ENCODE peak calls at places on chromosomes 12 and 14, in five cellular contexts. J, S, C, F and T are unnamed samples.

GRCh38 chr12:28568083-28568482 is 377.8 kb downstream of the CCDC91 start:
- DNase-seq in J (no peak), S (peak), C (no peak), F (peak), T (no peak)

GRCh38 chr12:119175115-119175514 is 3.6 kb upstream of the HSPB8 start:
- DNase-seq in J (no peak), S (no peak), C (no peak), F (no peak), T (no peak)

GRCh38 chr12:16165506-16165905 is 112.0 kb downstream of the SLC15A5 start:
- DNase-seq in J (no peak), S (peak), C (no peak), F (peak), T (no peak)

GRCh38 chr14:101909371-101910096 is 54.8 kb upstream of the DYNC1H1 start:
- DNase-seq in J (no peak), S (no peak), C (no peak), F (no peak), T (no peak)

GRCh38 chr12:6850796-6851152 is 312 bp downstream of the CDCA3 start:
- DNase-seq in J (no peak), S (no peak), C (no peak), F (no peak), T (peak)

GRCh38 chr12:56271031-56271430 is 4.3 kb downstream of the COQ10A start:
- DNase-seq in J (no peak), S (no peak), C (no peak), F (no peak), T (no peak)

GRCh38 chr12:124625867-124626675 is 58.7 kb upstream of the NCOR2 start:
- DNase-seq in J (peak), S (peak), C (no peak), F (peak), T (peak)

GRCh38 chr14:30322819-30323218 is 236.1 kb upstream of the G2E3 start:
- DNase-seq in J (no peak), S (no peak), C (no peak), F (no peak), T (no peak)

GRCh38 chr12:25364529-25365339 is 114.0 kb upstream of the KRAS start:
- DNase-seq in J (no peak), S (no peak), C (no peak), F (no peak), T (no peak)

GRCh38 chr12:57521475-57522018 is 1.1 kb upstream of the MBD6 start:
- DNase-seq in J (no peak), S (peak), C (no peak), F (peak), T (peak)

GRCh38 chr12:57523706-57524614 is 1.3 kb downstream of the MBD6 start:
- DNase-seq in J (no peak), S (no peak), C (no peak), F (no peak), T (no peak)

GRCh38 chr12:57522887-57523705 is 472 bp downstream of the MBD6 start:
- DNase-seq in J (peak), S (peak), C (no peak), F (peak), T (no peak)

GRCh38 chr12:57520008-57520726 is at the start of gene DDIT3:
- DNase-seq in J (peak), S (peak), C (peak), F (peak), T (peak)

GRCh38 chr12:57522019-57522886 is at the start of gene MBD6:
- DNase-seq in J (peak), S (peak), C (peak), F (peak), T (peak)
- TF ChIP-seq EP300 in J (no peak), S (no peak), C (peak), F (no peak), T (no peak)

GRCh38 chr12:62757048-62757447 is 177.9 kb downstream of the PPM1H start:
- DNase-seq in J (no peak), S (no peak), C (no peak), F (no peak), T (no peak)
- TF ChIP-seq POLR2AphosphoS5 in J (no peak), S (no peak), C (no peak), F (no peak), T (no peak)

GRCh38 chr14:104771918-104772706 is 19.2 kb downstream of the SIVA1 start:
- DNase-seq in J (no peak), S (no peak), C (no peak), F (no peak), T (no peak)
- TF ChIP-seq POLR2A in J (no peak), S (no peak), C (no peak), F (no peak), T (no peak)

GRCh38 chr14:53871947-53872346 is 84.7 kb downstream of the BMP4 start:
- DNase-seq in J (no peak), S (no peak), C (no peak), F (no peak), T (no peak)

GRCh38 chr14:53874704-53875103 is 81.9 kb downstream of the BMP4 start:
- DNase-seq in J (no peak), S (no peak), C (no peak), F (no peak), T (no peak)

GRCh38 chr14:53875337-53875897 is 81.2 kb downstream of the BMP4 start:
- DNase-seq in J (no peak), S (no peak), C (no peak), F (no peak), T (no peak)

GRCh38 chr14:53870997-53871396 is 85.6 kb downstream of the BMP4 start:
- DNase-seq in J (no peak), S (no peak), C (no peak), F (no peak), T (no peak)

GRCh38 chr14:53872551-53873188 is 84.0 kb downstream of the BMP4 start:
- DNase-seq in J (no peak), S (no peak), C (no peak), F (no peak), T (no peak)
- TF ChIP-seq EP300 in J (no peak), S (no peak), C (no peak), F (no peak), T (no peak)

DNA sequence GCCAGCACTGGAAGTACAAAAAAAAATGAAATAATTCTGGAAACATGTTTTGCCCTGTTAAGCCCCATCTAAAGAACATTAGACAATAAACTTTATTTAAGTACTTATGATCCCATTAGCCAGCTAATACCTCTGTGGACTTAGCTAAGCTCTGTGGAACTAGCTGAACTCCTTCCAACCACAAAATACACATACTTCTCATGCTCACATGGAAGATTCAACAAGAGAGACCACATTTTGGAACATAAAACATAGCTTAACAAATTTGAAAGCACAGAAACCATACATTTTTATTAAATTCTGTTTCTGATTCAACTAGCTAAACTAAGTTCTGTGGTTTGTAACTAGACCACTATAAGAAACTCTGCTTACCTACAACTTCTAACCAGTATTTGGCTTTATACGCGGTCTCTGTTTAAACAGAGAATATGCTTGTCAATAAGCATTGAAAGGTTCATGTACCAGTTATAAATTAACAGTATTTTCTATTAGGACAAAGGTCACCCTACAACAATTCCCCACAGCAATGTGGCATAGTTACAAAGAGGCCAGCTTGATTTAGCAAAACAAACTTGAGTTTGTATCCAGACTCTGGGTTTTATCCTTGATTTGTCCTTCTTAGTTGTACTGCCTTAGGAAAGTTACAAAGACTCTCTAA is 300.1 kb downstream of the C12orf50 start:
- DNase-seq in J (no peak), S (no peak), C (no peak), F (no peak), T (no peak)
- TF ChIP-seq POLR2AphosphoS5 in J (no peak), S (no peak), C (no peak), F (no peak), T (no peak)